ENCODE peak calls at places on chromosomes 2 and 18, in ten cellular contexts. A is CD8-positive, alpha-beta T cell; J is gastrocnemius medialis; S is endothelial cell; P is coronary artery; G is left ventricle myocardium inferior; M is nephron progenitor cell; Z is WTC11; X is progenitor cell of endocrine pancreas; T is CD4-positive, alpha-beta T cell. D is an unnamed sample.

GRCh38 chr2:164570475-164570874 is 50.8 kb downstream of the GRB14 start:
- DNase-seq in P (no peak), T (no peak), J (no peak), M (no peak), G (no peak), S (no peak), A (no peak), X (no peak), Z (no peak), D (no peak)

GRCh38 chr2:218806346-218806978 is 24.5 kb downstream of the CYP27A1 start:
- DNase-seq in Z (no peak), J (peak; percentile 74), X (no peak), M (no peak), P (peak; percentile 93), A (no peak), S (no peak), T (no peak), G (peak; percentile 69), D (peak; percentile 91)

GRCh38 chr2:55224761-55225261 is 7.3 kb downstream of the CLHC1 start:
- DNase-seq in T (no peak), J (no peak), X (no peak), P (no peak), Z (no peak), A (no peak), G (no peak), M (no peak), S (peak; percentile 11), D (no peak)

GRCh38 chr18:80033181-80034067 is 810 bp upstream of the RBFA start:
- DNase-seq in M (no peak), T (no peak), P (peak; percentile 96), J (no peak), X (no peak), A (no peak), S (no peak), Z (peak; percentile 71), G (no peak), D (no peak)

GRCh38 chr18:427005-427404 is 73.5 kb downstream of the COLEC12 start:
- DNase-seq in P (no peak), X (no peak), G (no peak), A (no peak), T (no peak), J (no peak), S (no peak), M (no peak), Z (no peak), D (no peak)

GRCh38 chr18:6145645-6146308 is 250.5 kb upstream of the TMEM200C start:
- DNase-seq in J (no peak), Z (peak; percentile 14), S (no peak), P (no peak), X (no peak), T (no peak), A (no peak), G (peak; percentile 67), M (no peak), D (no peak)

GRCh38 chr2:216559625-216560156 is 61.0 kb downstream of the RPL37A start:
- DNase-seq in P (no peak), G (no peak), X (no peak), M (no peak), T (no peak), J (no peak), S (no peak), Z (no peak), A (no peak), D (no peak)

GRCh38 chr2:65576861-65577601 is 144.6 kb upstream of the SPRED2 start:
- DNase-seq in M (no peak), P (no peak), A (no peak), G (no peak), S (no peak), J (no peak), T (no peak), X (no peak), Z (no peak), D (no peak)

GRCh38 chr18:48740846-48741485 is 202.1 kb downstream of the CTIF start:
- DNase-seq in A (no peak), G (no peak), M (no peak), Z (no peak), S (no peak), J (no peak), T (no peak), P (no peak), X (no peak), D (no peak)

GRCh38 chr2:202718614-202719013 is 83.8 kb downstream of the FAM117B start:
- DNase-seq in X (no peak), Z (no peak), A (no peak), S (no peak), M (no peak), P (no peak), J (no peak), T (no peak), G (no peak), D (no peak)

GRCh38 chr2:110748489-110748867 is 16.1 kb downstream of the ACOXL start:
- DNase-seq in Z (no peak), J (no peak), X (no peak), S (no peak), T (peak; percentile 24), P (no peak), A (no peak), G (no peak), M (no peak), D (no peak)

GRCh38 chr2:84631047-84631446 is 114.7 kb downstream of the DNAH6 start:
- DNase-seq in X (no peak), A (no peak), J (no peak), M (peak; percentile 2), Z (no peak), G (no peak), S (peak; percentile 12), P (no peak), T (no peak), D (no peak)
- TF ChIP-seq CTCF in X (peak; percentile 66), A (peak; percentile 51), J (no peak), M (peak; percentile 47), Z (peak; percentile 44), G (peak; percentile 64), S (peak; percentile 56), P (no peak), T (peak; percentile 67), D (peak; percentile 57)

DNA sequence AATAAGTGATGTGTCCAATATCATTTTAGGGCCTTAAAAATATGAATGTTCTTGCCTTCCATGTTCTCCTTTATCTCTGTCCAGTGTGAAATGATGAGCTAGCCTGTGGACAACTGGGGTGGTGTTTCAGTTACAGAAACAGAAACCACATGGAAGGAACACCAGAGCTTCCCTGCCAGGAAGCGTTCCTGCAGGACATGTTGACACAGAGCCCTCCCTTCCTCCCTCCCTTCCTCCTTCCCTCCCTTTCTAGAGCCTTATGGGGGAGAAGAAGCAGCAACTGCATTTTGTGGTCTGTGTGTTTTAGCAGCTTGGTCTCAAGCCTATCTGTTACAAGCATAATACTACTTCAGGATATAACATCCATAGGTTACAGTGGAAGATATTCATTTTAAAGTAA is 539.7 kb upstream of the NETO1 start:
- DNase-seq in J (no peak), M (no peak), T (no peak), X (no peak), S (no peak), G (no peak), Z (no peak), A (no peak), P (no peak), D (no peak)
- TF ChIP-seq CTCF in J (no peak), M (no peak), T (no peak), X (no peak), S (no peak), G (no peak), Z (no peak), A (no peak), P (no peak), D (no peak)

GRCh38 chr2:108182489-108182888 is 57.3 kb upstream of the SULT1C3 start:
- DNase-seq in P (no peak), M (peak; percentile 43), G (no peak), T (no peak), Z (peak; percentile 76), X (no peak), A (no peak), J (no peak), S (peak; percentile 62), D (no peak)
- TF ChIP-seq CTCF in P (no peak), M (peak; percentile 26), G (no peak), T (no peak), Z (no peak), X (peak; percentile 36), A (no peak), J (no peak), S (peak; percentile 41), D (peak; percentile 25)

DNA sequence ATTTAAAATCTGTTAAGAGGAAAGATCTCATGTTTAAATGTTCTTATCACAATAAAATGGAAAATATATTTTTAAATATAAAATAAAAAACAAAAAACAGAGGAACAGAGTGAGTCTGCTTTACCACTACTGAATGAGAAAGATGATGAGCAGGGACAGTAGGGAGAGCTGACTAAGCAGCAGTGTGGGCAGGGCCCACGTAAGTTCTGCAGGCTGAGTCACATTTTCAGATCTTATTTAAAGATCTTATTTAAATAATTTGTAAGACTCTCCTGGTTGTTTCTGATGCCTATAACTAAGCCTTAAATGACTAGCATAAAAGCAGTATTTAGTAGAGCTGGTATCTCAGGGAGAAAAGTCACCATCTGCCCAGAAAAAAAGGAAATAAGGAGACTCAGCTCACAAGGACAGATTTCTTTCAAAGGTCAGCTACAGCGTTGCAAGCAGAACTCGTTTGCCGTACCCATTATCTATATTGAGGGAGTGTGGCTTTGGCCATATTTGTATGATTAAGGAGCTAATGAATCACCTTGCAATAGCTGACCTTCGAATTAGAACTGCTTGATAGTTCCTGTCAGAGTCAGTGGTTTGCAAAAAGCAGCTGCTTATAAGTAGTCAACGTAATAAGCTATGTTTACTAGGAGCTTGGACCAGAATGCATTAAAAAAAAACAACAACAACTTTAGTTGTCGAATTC is 322.1 kb upstream of the CHAC2 start:
- DNase-seq in P (no peak), M (no peak), Z (no peak), J (no peak), T (no peak), G (no peak), A (no peak), X (no peak), S (no peak), D (no peak)
- TF ChIP-seq CTCF in P (no peak), M (no peak), Z (no peak), J (no peak), T (no peak), G (no peak), A (no peak), X (no peak), S (no peak), D (no peak)

DNA sequence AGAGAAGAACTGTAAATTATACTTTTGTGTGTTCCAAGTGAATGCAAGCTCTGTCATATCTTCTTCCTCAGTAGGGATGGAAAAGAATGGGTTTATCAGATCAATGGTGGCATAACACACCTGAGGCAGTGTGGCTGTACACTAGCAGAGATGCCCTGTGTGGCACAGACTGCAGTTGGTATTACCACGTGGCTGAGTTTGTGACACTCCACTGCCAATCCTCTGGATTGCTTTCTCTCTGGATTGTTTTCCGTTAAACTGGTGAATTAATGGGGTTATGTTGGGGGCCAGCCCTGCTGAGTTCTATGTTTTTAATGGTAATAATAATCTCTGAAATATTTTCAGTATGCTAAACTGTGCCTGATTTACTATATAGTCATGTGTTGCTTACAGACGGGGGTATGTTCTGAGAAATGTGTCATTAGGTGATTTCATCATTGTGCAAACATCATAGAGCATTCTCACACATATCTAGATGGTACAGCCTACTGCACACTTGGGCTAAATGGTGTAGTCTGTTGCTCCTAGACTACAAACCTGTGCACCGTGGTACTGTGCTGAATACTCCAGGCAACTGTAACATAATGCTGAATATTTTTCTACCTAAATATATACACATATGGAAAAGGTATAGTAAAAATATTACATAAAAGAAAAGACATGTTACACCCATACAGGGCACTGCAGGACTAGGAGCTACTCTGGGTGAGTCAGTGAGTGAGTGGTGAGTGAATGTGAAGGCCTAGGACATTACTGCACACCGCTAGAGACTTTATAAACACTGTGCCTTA is 84.7 kb upstream of the ST6GAL2 start:
- DNase-seq in M (no peak), X (no peak), P (no peak), J (no peak), A (no peak), T (no peak), Z (no peak), S (no peak), G (no peak), D (no peak)
- TF ChIP-seq CTCF in M (no peak), X (no peak), P (no peak), J (no peak), A (no peak), T (no peak), Z (no peak), S (no peak), G (no peak), D (peak; percentile 19)